ENCODE peak calls at places on chromosomes 5 and 9, in four cellular contexts. One of them, this sample, is unnamed.

GRCh38 chr5:108149369-108149768 is 232.5 kb downstream of the FBXL17 start:
- DNase-seq in PC-9: no peak
- DNase-seq in K562: no peak
- DNase-seq in GM23338: no peak
- DNase-seq in this sample: no peak

GRCh38 chr5:142006363-142007236 is 6.2 kb downstream of the GNPDA1 start:
- DNase-seq in K562: no peak
- DNase-seq in PC-9: no peak
- DNase-seq in GM23338: no peak
- DNase-seq in this sample: no peak

GRCh38 chr5:17185776-17186175 is 31.7 kb upstream of the BASP1 start:
- DNase-seq in GM23338: no peak
- DNase-seq in K562: no peak
- DNase-seq in PC-9: no peak
- DNase-seq in this sample: peak

GRCh38 chr9:16754662-16755061 is 115.8 kb downstream of the BNC2 start:
- DNase-seq in K562: no peak
- DNase-seq in PC-9: no peak
- DNase-seq in GM23338: no peak
- DNase-seq in this sample: no peak

GRCh38 chr9:126510564-126510963 is 103.2 kb upstream of the LMX1B start:
- DNase-seq in GM23338: no peak
- DNase-seq in PC-9: no peak
- DNase-seq in K562: no peak
- DNase-seq in this sample: no peak

GRCh38 chr5:150627731-150628545 is 12.5 kb upstream of the SYNPO start:
- DNase-seq in GM23338: no peak
- DNase-seq in K562: no peak
- DNase-seq in PC-9: no peak
- DNase-seq in this sample: peak

GRCh38 chr5:76303917-76304316 is 99.2 kb upstream of the IQGAP2 start:
- DNase-seq in PC-9: no peak
- DNase-seq in GM23338: no peak
- DNase-seq in K562: no peak
- DNase-seq in this sample: peak

GRCh38 chr5:149745212-149745943 is 15.3 kb downstream of the PPARGC1B start:
- DNase-seq in GM23338: no peak
- DNase-seq in K562: no peak
- DNase-seq in PC-9: no peak
- DNase-seq in this sample: no peak

GRCh38 chr9:76621011-76621410 is 143.2 kb upstream of the PCA3 start:
- DNase-seq in PC-9: no peak
- DNase-seq in K562: no peak
- DNase-seq in GM23338: no peak
- DNase-seq in this sample: no peak

GRCh38 chr9:127132921-127133647 is 10.6 kb upstream of the ANGPTL2 start:
- DNase-seq in PC-9: no peak
- DNase-seq in GM23338: peak
- DNase-seq in K562: no peak
- DNase-seq in this sample: no peak

GRCh38 chr9:129525781-129526180 is 95.1 kb downstream of the C9orf50 start:
- DNase-seq in GM23338: no peak
- DNase-seq in K562: no peak
- DNase-seq in PC-9: no peak
- DNase-seq in this sample: no peak

GRCh38 chr5:163252951-163253350 is 184.4 kb upstream of the CCNG1 start:
- DNase-seq in GM23338: peak
- DNase-seq in PC-9: no peak
- DNase-seq in K562: no peak
- DNase-seq in this sample: no peak

GRCh38 chr9:68533678-68534077 is 7.0 kb downstream of the TMEM252 start:
- DNase-seq in K562: no peak
- DNase-seq in PC-9: no peak
- DNase-seq in GM23338: no peak
- DNase-seq in this sample: no peak

GRCh38 chr5:167587768-167588167 is 703.7 kb upstream of the WWC1 start:
- DNase-seq in GM23338: peak
- DNase-seq in PC-9: peak
- DNase-seq in K562: no peak
- DNase-seq in this sample: peak

GRCh38 chr5:154189256-154189818 is 1.2 kb upstream of the GALNT10 start:
- DNase-seq in PC-9: peak
- DNase-seq in K562: no peak
- DNase-seq in GM23338: peak
- DNase-seq in this sample: no peak

DNA sequence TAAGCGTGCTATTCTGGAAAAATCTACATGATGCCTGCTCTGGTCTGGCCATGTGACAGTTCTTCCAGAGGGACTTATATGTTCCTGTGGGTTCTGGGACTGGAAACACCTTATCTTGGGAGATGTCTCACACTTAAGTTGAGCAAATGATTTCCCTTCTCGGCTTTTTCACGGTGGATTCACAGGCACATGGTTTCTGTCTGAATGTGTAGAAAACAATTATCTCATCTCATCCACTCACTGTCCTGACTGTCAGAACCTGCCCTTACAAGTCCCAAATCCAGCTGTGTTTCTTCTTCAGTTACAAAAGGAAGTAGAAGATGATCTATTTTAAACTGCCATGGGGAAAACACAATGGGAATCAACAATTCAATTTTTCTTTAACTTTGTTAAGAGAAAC is 184.0 kb downstream of the SYK start:
- DNase-seq in GM23338: no peak
- DNase-seq in K562: no peak
- DNase-seq in PC-9: no peak
- DNase-seq in this sample: peak
- H2AFZ ChIP-seq in GM23338: peak
- H2AFZ ChIP-seq in K562: no peak
- H2AFZ ChIP-seq in PC-9: no peak
- H2AFZ ChIP-seq in this sample: peak

GRCh38 chr5:38258319-38259061 is at the start of gene EGFLAM:
- DNase-seq in K562: peak
- DNase-seq in GM23338: peak
- DNase-seq in PC-9: no peak
- DNase-seq in this sample: peak
- TF ChIP-seq CTCF in K562: peak
- TF ChIP-seq CTCF in GM23338: peak
- TF ChIP-seq CTCF in PC-9: no peak
- TF ChIP-seq CTCF in this sample: peak

DNA sequence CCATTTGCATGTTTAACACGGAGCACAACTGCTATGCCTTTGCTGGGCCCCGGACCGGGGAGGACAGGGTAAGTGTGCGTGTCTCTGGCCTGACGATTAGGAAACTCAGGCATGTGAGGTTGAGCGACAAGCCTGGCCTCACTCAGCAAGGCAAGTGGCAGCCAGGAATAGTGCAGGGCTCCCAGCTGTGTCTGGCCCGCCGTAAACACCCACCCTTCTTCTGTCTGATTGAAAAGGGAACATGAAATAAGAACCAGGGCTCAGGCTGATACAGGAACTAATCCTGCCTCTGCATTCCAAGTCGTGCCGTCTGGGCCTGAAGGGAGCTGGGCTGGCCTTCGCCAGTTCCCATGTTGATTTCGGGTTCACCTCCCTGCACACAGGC is 22.2 kb downstream of the FAM78A start:
- DNase-seq in GM23338: peak
- DNase-seq in PC-9: no peak
- DNase-seq in K562: no peak
- DNase-seq in this sample: no peak
- H2AFZ ChIP-seq in GM23338: no peak
- H2AFZ ChIP-seq in PC-9: no peak
- H2AFZ ChIP-seq in K562: peak
- H2AFZ ChIP-seq in this sample: no peak

DNA sequence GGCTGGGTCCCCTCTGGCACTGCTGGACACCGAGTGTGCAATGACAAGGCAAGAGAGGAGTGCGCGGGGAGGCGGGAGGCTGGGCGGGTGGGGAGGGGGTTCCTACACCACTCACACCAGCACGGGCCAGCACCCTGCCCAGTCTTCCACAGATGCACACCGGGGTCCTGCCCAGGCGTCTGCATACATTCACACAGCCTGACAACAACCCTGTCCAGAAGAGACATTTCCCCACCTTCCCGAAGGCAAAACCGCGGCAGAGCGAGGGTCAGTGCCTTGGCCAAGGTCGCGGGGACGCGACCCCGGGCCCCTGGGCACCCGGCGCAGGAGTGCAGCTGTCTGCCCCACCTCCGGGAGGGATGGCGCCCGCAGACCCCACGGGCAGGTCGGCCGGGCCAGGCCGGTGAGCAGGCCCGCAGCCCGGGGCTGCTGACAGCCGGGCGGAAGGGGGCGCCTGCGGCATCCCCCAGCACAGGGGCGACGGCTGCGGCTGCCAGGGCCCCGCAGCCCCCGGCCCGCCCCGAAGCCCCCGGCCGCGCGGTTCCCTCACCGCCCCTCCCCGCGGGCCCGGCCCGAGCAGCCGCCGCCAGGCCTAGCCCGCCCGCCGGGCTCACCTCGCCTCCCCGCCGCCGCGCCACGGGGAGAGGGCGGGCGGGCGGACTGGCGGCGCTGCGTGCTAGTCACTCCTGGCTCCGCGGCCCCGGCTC is 496 bp downstream of the MAPK9 start:
- DNase-seq in PC-9: peak
- DNase-seq in GM23338: peak
- DNase-seq in K562: peak
- DNase-seq in this sample: peak
- TF ChIP-seq CTCF in PC-9: no peak
- TF ChIP-seq CTCF in GM23338: peak
- TF ChIP-seq CTCF in K562: peak
- TF ChIP-seq CTCF in this sample: peak

GRCh38 chr5:50967388-50968039 is 301.1 kb downstream of the PARP8 start:
- DNase-seq in K562: no peak
- DNase-seq in PC-9: no peak
- DNase-seq in GM23338: peak
- DNase-seq in this sample: no peak
- H2AFZ ChIP-seq in K562: no peak
- H2AFZ ChIP-seq in PC-9: no peak
- H2AFZ ChIP-seq in GM23338: no peak
- H2AFZ ChIP-seq in this sample: no peak

DNA sequence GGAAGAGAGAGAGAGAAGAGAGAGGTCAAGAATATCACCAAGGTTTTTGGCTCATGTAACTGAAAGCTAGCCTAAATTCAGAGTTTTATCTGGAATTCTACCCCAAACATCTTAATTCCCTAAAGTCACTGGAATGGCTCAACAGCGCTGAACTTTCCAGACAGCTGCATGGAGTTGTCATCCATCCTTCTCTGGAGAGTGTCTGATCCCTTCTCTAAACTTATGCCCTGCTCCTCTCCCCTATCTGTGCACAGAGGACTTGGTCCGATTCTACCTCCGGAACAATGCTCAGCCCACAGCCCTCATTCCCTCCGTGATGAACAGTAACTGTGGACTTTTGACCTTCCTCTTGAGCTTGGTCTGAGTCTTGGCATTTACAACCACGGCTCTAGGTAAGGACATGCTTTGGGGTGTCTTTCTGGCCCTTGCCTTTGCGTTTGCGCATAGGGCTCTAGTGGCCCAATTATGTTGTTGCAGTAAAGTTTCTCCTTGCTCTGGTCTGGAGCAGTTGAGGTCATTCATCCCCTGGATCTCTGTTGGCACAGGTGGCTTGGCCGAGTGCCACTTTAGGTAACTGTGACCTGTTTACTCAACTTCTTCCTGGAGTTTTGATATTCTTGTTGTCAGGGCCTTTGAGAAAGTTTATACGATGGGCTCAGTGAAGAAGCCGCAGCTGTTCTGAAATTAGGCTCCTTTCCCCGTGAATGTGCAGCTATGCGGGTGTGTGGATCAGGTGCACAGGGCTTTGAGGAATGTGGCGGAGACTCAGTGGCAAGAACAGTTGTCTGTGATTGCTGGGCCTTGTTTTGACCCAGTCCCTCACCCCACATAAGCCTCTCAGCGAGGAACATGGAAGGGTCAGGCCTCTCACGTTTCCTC is 18.4 kb upstream of the CD180 start:
- DNase-seq in PC-9: peak
- DNase-seq in GM23338: no peak
- DNase-seq in K562: no peak
- DNase-seq in this sample: no peak
- TF ChIP-seq CTCF in PC-9: no peak
- TF ChIP-seq CTCF in GM23338: no peak
- TF ChIP-seq CTCF in K562: no peak
- TF ChIP-seq CTCF in this sample: no peak

GRCh38 chr5:56817306-56817986 is 2.1 kb downstream of the MAP3K1 start:
- DNase-seq in GM23338: no peak
- DNase-seq in PC-9: no peak
- DNase-seq in K562: no peak
- DNase-seq in this sample: peak
- H2AFZ ChIP-seq in GM23338: no peak
- H2AFZ ChIP-seq in PC-9: no peak
- H2AFZ ChIP-seq in K562: peak
- H2AFZ ChIP-seq in this sample: peak

GRCh38 chr9:109439378-109440116 is 58.6 kb downstream of the PTPN3 start:
- DNase-seq in K562: no peak
- DNase-seq in PC-9: no peak
- DNase-seq in GM23338: no peak
- DNase-seq in this sample: no peak

GRCh38 chr9:109440797-109441287 is 57.3 kb downstream of the PTPN3 start:
- DNase-seq in GM23338: peak
- DNase-seq in PC-9: peak
- DNase-seq in K562: peak
- DNase-seq in this sample: peak

GRCh38 chr9:109442716-109443115 is 55.4 kb downstream of the PTPN3 start:
- DNase-seq in GM23338: no peak
- DNase-seq in PC-9: no peak
- DNase-seq in K562: no peak
- DNase-seq in this sample: peak

GRCh38 chr9:109440117-109440515 is 58.0 kb downstream of the PTPN3 start:
- DNase-seq in GM23338: no peak
- DNase-seq in K562: no peak
- DNase-seq in PC-9: no peak
- DNase-seq in this sample: no peak

DNA sequence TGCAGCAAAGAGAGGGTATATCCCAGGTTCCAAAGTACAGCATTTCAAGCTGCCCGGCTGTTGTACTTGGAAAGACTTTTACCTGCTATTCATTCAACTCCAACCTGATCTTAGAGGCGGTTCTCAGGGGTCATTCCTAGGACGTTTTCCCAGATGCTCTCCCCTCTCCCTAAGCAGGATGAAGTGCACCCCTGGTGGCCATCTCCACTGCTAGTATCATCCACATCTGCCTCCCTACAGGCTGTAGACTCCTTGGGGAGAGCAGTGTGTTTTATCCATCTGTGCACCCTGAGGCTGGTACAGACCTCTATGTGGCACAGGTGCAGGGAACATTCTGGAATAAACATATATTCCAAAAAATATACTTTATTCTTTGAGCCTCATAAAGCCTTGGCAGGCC is 56.8 kb downstream of the PTPN3 start:
- DNase-seq in K562: no peak
- DNase-seq in PC-9: no peak
- DNase-seq in GM23338: peak
- DNase-seq in this sample: no peak
- TF ChIP-seq CTCF in K562: no peak
- TF ChIP-seq CTCF in PC-9: no peak
- TF ChIP-seq CTCF in GM23338: peak
- TF ChIP-seq CTCF in this sample: peak